ENCODE peak calls at places on chromosomes 4 and X, in six cellular contexts. W, H, L, C, O and U are unnamed samples.

GRCh38 chr4:5710065-5710961 is 688 bp upstream of the EVC start:
- DNase-seq in W (peak; percentile 20), H (no peak), L (no peak), C (peak; percentile 75), O (no peak), U (no peak)

GRCh38 chrX:130108647-130109428 is 1.5 kb downstream of the ELF4 start:
- DNase-seq in W (peak; percentile 17), H (peak; percentile 66), L (no peak), C (peak; percentile 36), O (no peak), U (peak; percentile 58)

GRCh38 chr4:98352403-98352802 is 91.2 kb downstream of the RAP1GDS1 start:
- DNase-seq in W (no peak), H (no peak), L (no peak), C (no peak), O (no peak), U (no peak)

GRCh38 chrX:95536661-95537060 is 1148.0 kb upstream of the DIAPH2 start:
- DNase-seq in W (no peak), H (no peak), L (no peak), C (no peak), O (no peak), U (no peak)

GRCh38 chr4:40193578-40193977 is 3.3 kb upstream of the RHOH start:
- DNase-seq in W (no peak), H (no peak), L (no peak), C (no peak), O (no peak), U (no peak)

GRCh38 chr4:173943547-173943946 is 339.9 kb downstream of the FBXO8 start:
- DNase-seq in W (no peak), H (no peak), L (no peak), C (peak; percentile 44), O (no peak), U (no peak)

GRCh38 chrX:44946771-44947170 is 73.8 kb downstream of the KDM6A start:
- DNase-seq in W (no peak), H (no peak), L (no peak), C (no peak), O (no peak), U (no peak)

GRCh38 chr4:154603033-154603943 is 9.2 kb downstream of the FGG start:
- DNase-seq in W (no peak), H (no peak), L (no peak), C (no peak), O (no peak), U (no peak)

GRCh38 chr4:121034010-121034409 is 38.3 kb downstream of the NDNF start:
- DNase-seq in W (no peak), H (no peak), L (no peak), C (no peak), O (no peak), U (no peak)

GRCh38 chr4:73674451-73674919 is 54.2 kb upstream of the RASSF6 start:
- DNase-seq in W (no peak), H (no peak), L (no peak), C (no peak), O (no peak), U (no peak)

GRCh38 chr4:8302331-8302730 is 32.8 kb downstream of the HTRA3 start:
- DNase-seq in W (no peak), H (no peak), L (no peak), C (no peak), O (no peak), U (no peak)

GRCh38 chrX:42902513-42902912 is 124.5 kb upstream of the PPP1R2C start:
- DNase-seq in W (no peak), H (no peak), L (no peak), C (no peak), O (no peak), U (no peak)

GRCh38 chr4:155618183-155618838 is 48.3 kb upstream of the GUCY1A1 start:
- DNase-seq in W (no peak), H (no peak), L (no peak), C (no peak), O (no peak), U (no peak)

GRCh38 chr4:37745946-37746345 is 59.8 kb upstream of the RELL1 start:
- DNase-seq in W (no peak), H (no peak), L (no peak), C (no peak), O (no peak), U (no peak)

GRCh38 chr4:123546123-123546654 is 149.6 kb downstream of the SPRY1 start:
- DNase-seq in W (peak; percentile 68), H (no peak), L (no peak), C (peak; percentile 25), O (no peak), U (no peak)

GRCh38 chrX:129556806-129557315 is 16.8 kb downstream of the OCRL start:
- DNase-seq in W (no peak), H (no peak), L (no peak), C (no peak), O (no peak), U (no peak)

GRCh38 chr4:3827616-3828492 is 61.7 kb downstream of the ADRA2C start:
- DNase-seq in W (peak; percentile 85), H (no peak), L (no peak), C (peak; percentile 93), O (no peak), U (no peak)

GRCh38 chr4:17038510-17039176 is 140.2 kb upstream of the LDB2 start:
- DNase-seq in W (no peak), H (no peak), L (no peak), C (no peak), O (no peak), U (no peak)
- TF ChIP-seq TAF1 in W (no peak), H (no peak), L (no peak), C (no peak), O (no peak), U (no peak)

GRCh38 chrX:132411310-132411977 is 77.4 kb downstream of the MBNL3 start:
- DNase-seq in W (peak; percentile 68), H (no peak), L (no peak), C (no peak), O (no peak), U (no peak)
- TF ChIP-seq TAF1 in W (no peak), H (no peak), L (no peak), C (no peak), O (no peak), U (no peak)

DNA sequence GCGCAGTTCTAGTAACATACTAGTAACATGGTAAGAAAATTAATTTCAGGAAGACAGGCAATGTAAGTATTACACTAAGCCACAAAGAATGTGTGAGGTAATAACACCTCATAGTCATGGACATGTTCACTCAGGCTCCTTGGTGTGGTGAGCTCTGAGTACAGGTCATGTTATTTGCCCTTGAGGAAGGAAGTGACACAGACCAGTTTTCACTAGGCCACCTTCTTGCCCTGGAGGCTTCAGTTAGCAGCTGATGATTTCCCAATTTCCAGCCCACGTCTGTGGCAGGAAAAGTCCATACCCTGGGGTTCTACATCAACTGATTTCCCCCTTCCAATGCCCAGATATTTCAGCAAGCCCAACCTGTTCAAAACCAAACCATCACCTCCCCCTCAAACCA is 6.7 kb downstream of the APOO start:
- DNase-seq in W (peak; percentile 51), H (no peak), L (no peak), C (no peak), O (no peak), U (no peak)
- TF ChIP-seq TAF1 in W (no peak), H (no peak), L (no peak), C (no peak), O (no peak), U (no peak)

GRCh38 chrX:15269618-15270521 is at the start of gene ASB9:
- DNase-seq in W (peak; percentile 78), H (peak; percentile 52), L (no peak), C (peak; percentile 45), O (no peak), U (no peak)
- TF ChIP-seq TAF1 in W (no peak), H (no peak), L (no peak), C (no peak), O (no peak), U (no peak)

GRCh38 chrX:22396408-22396807 is 123.7 kb downstream of the CBLL2 start:
- DNase-seq in W (no peak), H (no peak), L (no peak), C (no peak), O (no peak), U (no peak)

GRCh38 chrX:22404297-22404696 is 131.6 kb downstream of the CBLL2 start:
- DNase-seq in W (no peak), H (no peak), L (no peak), C (no peak), O (no peak), U (no peak)

GRCh38 chrX:22397566-22397965 is 124.9 kb downstream of the CBLL2 start:
- DNase-seq in W (no peak), H (no peak), L (no peak), C (no peak), O (no peak), U (no peak)

GRCh38 chrX:22395372-22395771 is 122.7 kb downstream of the CBLL2 start:
- DNase-seq in W (no peak), H (no peak), L (no peak), C (no peak), O (no peak), U (no peak)

GRCh38 chrX:22399793-22400192 is 127.1 kb downstream of the CBLL2 start:
- DNase-seq in W (no peak), H (no peak), L (no peak), C (no peak), O (no peak), U (no peak)
- TF ChIP-seq TAF1 in W (no peak), H (no peak), L (no peak), C (no peak), O (no peak), U (no peak)

GRCh38 chr4:30919458-30919857 is 199.3 kb downstream of the PCDH7 start:
- DNase-seq in W (no peak), H (no peak), L (no peak), C (no peak), O (no peak), U (no peak)

GRCh38 chr4:30924521-30924920 is 204.4 kb downstream of the PCDH7 start:
- DNase-seq in W (no peak), H (no peak), L (no peak), C (no peak), O (no peak), U (no peak)

GRCh38 chr4:30917946-30918345 is 197.8 kb downstream of the PCDH7 start:
- DNase-seq in W (no peak), H (no peak), L (no peak), C (no peak), O (no peak), U (no peak)

GRCh38 chr4:30916337-30917274 is 196.4 kb downstream of the PCDH7 start:
- DNase-seq in W (no peak), H (no peak), L (no peak), C (no peak), O (no peak), U (no peak)

DNA sequence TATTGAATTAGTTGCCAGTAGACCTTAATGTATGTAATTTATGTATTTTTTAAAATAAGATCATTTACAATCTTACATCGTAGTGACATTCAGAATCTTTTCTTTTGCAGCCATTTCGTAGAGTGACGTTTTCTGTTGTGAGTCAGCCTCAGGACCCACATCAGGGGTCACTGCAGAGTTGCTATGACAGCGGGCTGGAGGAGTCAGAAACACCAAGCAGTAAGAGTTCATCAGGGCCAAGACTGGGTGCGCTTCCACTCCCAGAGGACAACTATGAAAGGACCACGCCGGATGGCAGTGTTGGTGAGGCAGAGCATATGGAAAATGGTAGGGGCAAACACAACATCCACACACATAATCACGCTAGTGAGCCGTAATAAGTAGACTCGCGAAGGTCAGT is 199.9 kb downstream of the PCDH7 start:
- DNase-seq in W (no peak), H (no peak), L (no peak), C (no peak), O (no peak), U (no peak)
- TF ChIP-seq TAF1 in W (no peak), H (no peak), L (no peak), C (no peak), O (no peak), U (no peak)